ENCODE peak calls at places on chromosome 16, in eight cellular contexts. V is cardiac muscle cell; C is C1 segment of cervical spinal cord; Y is activated T-cell treated with anti-CD3 and anti-CD28 coated beads, Interleukin-2, amount 50 U/mL, for 24 hours; L is stimulated activated CD4-positive, alpha-beta T cell treated with anti-CD3 and anti-CD28 coated beads, Interleukin-12 subunit alpha, Interleukin-12 subunit beta, amount 100 ng/mL, for 4 hours; T is Kasumi-1; A is NCI-H1105 treated with DMSO at 0.1 percent for 48 hours; B is left kidney. D is an unnamed sample.

GRCh38 chr16:48911700-48912099 is 301.7 kb upstream of the N4BP1 start:
- DNase-seq in V (no peak), C (peak; percentile 19), Y (no peak), L (no peak), T (no peak), A (no peak), B (peak; percentile 15), D (no peak)

GRCh38 chr16:89478576-89479221 is 11.7 kb downstream of the ANKRD11 start:
- DNase-seq in V (peak; percentile 32), C (no peak), Y (no peak), L (no peak), T (no peak), A (no peak), B (no peak), D (no peak)

GRCh38 chr16:75818491-75818890 is 92.2 kb upstream of the CPHXL start:
- DNase-seq in V (peak; percentile 0), C (no peak), Y (no peak), L (no peak), T (no peak), A (no peak), B (no peak), D (no peak)

GRCh38 chr16:54493076-54493475 is 206.5 kb upstream of the IRX3 start:
- DNase-seq in V (peak; percentile 59), C (no peak), Y (no peak), L (no peak), T (no peak), A (no peak), B (no peak), D (no peak)

GRCh38 chr16:86676216-86676800 is 98.0 kb downstream of the FOXL1 start:
- DNase-seq in V (no peak), C (no peak), Y (no peak), L (no peak), T (no peak), A (no peak), B (no peak), D (no peak)

GRCh38 chr16:81403601-81404391 is 40.8 kb upstream of the CMIP start:
- DNase-seq in V (peak; percentile 76), C (peak; percentile 24), Y (peak; percentile 91), L (peak; percentile 85), T (peak; percentile 78), A (peak; percentile 34), B (peak; percentile 93), D (peak; percentile 76)

GRCh38 chr16:87597324-87597830 is 4.9 kb upstream of the JPH3 start:
- DNase-seq in V (no peak), C (no peak), Y (no peak), L (no peak), T (no peak), A (no peak), B (no peak), D (no peak)

GRCh38 chr16:87464691-87465300 is 28.0 kb downstream of the ZCCHC14 start:
- DNase-seq in V (peak; percentile 94), C (no peak), Y (peak; percentile 57), L (peak; percentile 20), T (peak; percentile 45), A (no peak), B (peak; percentile 71), D (no peak)

GRCh38 chr16:70691223-70692129 is 5.6 kb upstream of the MTSS2 start:
- DNase-seq in V (peak; percentile 96), C (peak; percentile 97), Y (no peak), L (no peak), T (no peak), A (no peak), B (peak; percentile 95), D (no peak)

GRCh38 chr16:56771558-56772279 is 41.8 kb downstream of the NUP93 start:
- DNase-seq in V (no peak), C (no peak), Y (no peak), L (no peak), T (no peak), A (no peak), B (no peak), D (no peak)

GRCh38 chr16:49674255-49674980 is 181.5 kb downstream of the ZNF423 start:
- DNase-seq in V (no peak), C (no peak), Y (no peak), L (no peak), T (no peak), A (no peak), B (peak; percentile 88), D (no peak)

GRCh38 chr16:1152123-1152638 is 725 bp upstream of the CACNA1H start:
- DNase-seq in V (no peak), C (no peak), Y (peak; percentile 63), L (peak; percentile 52), T (no peak), A (no peak), B (peak; percentile 80), D (no peak)

GRCh38 chr16:19348578-19349315 is 63.2 kb downstream of the CLEC19A start:
- DNase-seq in V (no peak), C (no peak), Y (no peak), L (no peak), T (no peak), A (no peak), B (peak; percentile 67), D (peak; percentile 80)

GRCh38 chr16:49698931-49699715 is 156.8 kb downstream of the ZNF423 start:
- DNase-seq in V (peak; percentile 77), C (no peak), Y (no peak), L (no peak), T (no peak), A (no peak), B (peak; percentile 49), D (no peak)

GRCh38 chr16:63742150-63742549 is 1379.7 kb downstream of the CDH11 start:
- DNase-seq in V (no peak), C (no peak), Y (no peak), L (no peak), T (no peak), A (no peak), B (no peak), D (no peak)

GRCh38 chr16:22645868-22646267 is 135.2 kb downstream of the NPIPB5 start:
- DNase-seq in V (no peak), C (no peak), Y (no peak), L (no peak), T (no peak), A (no peak), B (no peak), D (no peak)

GRCh38 chr16:11996433-11997174 is 20.1 kb downstream of the SNX29 start:
- DNase-seq in V (no peak), C (no peak), Y (no peak), L (no peak), T (no peak), A (no peak), B (no peak), D (no peak)

GRCh38 chr16:1345087-1345486 is 6.6 kb downstream of the TSR3 start:
- DNase-seq in V (no peak), C (no peak), Y (no peak), L (no peak), T (no peak), A (no peak), B (no peak), D (no peak)

GRCh38 chr16:76345093-76345735 is 68.0 kb downstream of the CNTNAP4 start:
- DNase-seq in V (peak; percentile 98), C (peak; percentile 81), Y (no peak), L (no peak), T (no peak), A (no peak), B (peak; percentile 27), D (no peak)

GRCh38 chr16:10539793-10540192 is 40.6 kb downstream of the EMP2 start:
- DNase-seq in V (no peak), C (no peak), Y (no peak), L (no peak), T (no peak), A (no peak), B (no peak), D (no peak)

GRCh38 chr16:9090960-9091866 is at the start of gene HAPSTR1:
- DNase-seq in V (peak; percentile 100), C (peak; percentile 100), Y (peak; percentile 97), L (peak; percentile 98), T (peak; percentile 94), A (peak; percentile 98), B (peak; percentile 100), D (peak; percentile 100)

GRCh38 chr16:9437115-9437514 is 345.7 kb downstream of the HAPSTR1 start:
- DNase-seq in V (no peak), C (no peak), Y (no peak), L (no peak), T (no peak), A (peak; percentile 0), B (peak; percentile 18), D (no peak)

GRCh38 chr16:85148959-85149358 is 36.7 kb upstream of the CIBAR2 start:
- DNase-seq in V (no peak), C (no peak), Y (no peak), L (no peak), T (no peak), A (peak; percentile 18), B (no peak), D (no peak)

D was measured in NT2/D1.